ENCODE peak calls at places on chromosomes 2 and 18, in seven cellular contexts. U is naive thymus-derived CD4-positive, alpha-beta T cell; E is CD4-positive, alpha-beta memory T cell; T is IMR-90; P is CD8-positive, alpha-beta memory T cell; W is right lobe of liver; D is HCT116. L is an unnamed sample.

GRCh38 chr18:8238507-8238906 is 370.7 kb upstream of the RAB12 start:
- DNase-seq in P (no peak), T (no peak), W (no peak), U (no peak), E (no peak), D (no peak), L (no peak)

GRCh38 chr18:36532815-36533214 is 235.3 kb downstream of the FHOD3 start:
- DNase-seq in P (no peak), E (no peak), D (no peak), U (no peak), W (no peak), T (no peak), L (no peak)

GRCh38 chr2:179020156-179020750 is 29.7 kb downstream of the CCDC141 start:
- DNase-seq in E (no peak), T (no peak), D (peak; percentile 51), P (no peak), W (peak; percentile 70), U (peak; percentile 43), L (no peak)

GRCh38 chr18:25113081-25113480 is 238.9 kb downstream of the ZNF521 start:
- DNase-seq in T (no peak), W (no peak), U (no peak), E (no peak), P (no peak), D (no peak), L (no peak)

GRCh38 chr18:8841781-8842485 is 136.6 kb downstream of the MTCL1 start:
- DNase-seq in E (no peak), U (no peak), P (no peak), T (peak; percentile 65), D (no peak), W (no peak), L (no peak)

GRCh38 chr18:46958209-46958608 is 40.8 kb downstream of the KATNAL2 start:
- DNase-seq in P (no peak), U (no peak), T (no peak), D (no peak), W (no peak), E (no peak), L (no peak)

GRCh38 chr2:25328152-25329085 is 13.3 kb downstream of the DNMT3A start:
- DNase-seq in D (no peak), W (no peak), E (no peak), U (no peak), T (no peak), P (no peak), L (no peak)

GRCh38 chr18:40058811-40059570 is 1896.0 kb upstream of the PIK3C3 start:
- DNase-seq in T (no peak), U (no peak), W (no peak), D (no peak), P (no peak), E (no peak), L (no peak)

GRCh38 chr2:170716851-170717598 is 1.9 kb downstream of the SP5 start:
- DNase-seq in D (no peak), T (peak; percentile 5), U (no peak), W (no peak), E (peak; percentile 24), P (no peak), L (no peak)

GRCh38 chr2:121804340-121804739 is 48.9 kb downstream of the TSN start:
- DNase-seq in T (peak; percentile 32), E (no peak), W (no peak), D (no peak), U (no peak), P (no peak), L (no peak)

GRCh38 chr2:203446071-203446481 is 89.0 kb downstream of the RAPH1 start:
- DNase-seq in U (no peak), D (no peak), P (no peak), E (no peak), W (no peak), T (peak; percentile 85), L (no peak)

GRCh38 chr2:105464325-105464724 is 65.5 kb upstream of the FHL2 start:
- DNase-seq in D (no peak), U (no peak), P (no peak), T (no peak), W (no peak), E (no peak), L (no peak)

GRCh38 chr18:56726906-56727305 is 75.7 kb downstream of the WDR7 start:
- DNase-seq in P (no peak), T (no peak), D (no peak), E (no peak), U (no peak), W (no peak), L (no peak)

GRCh38 chr2:228655341-228655740 is 473.9 kb upstream of the SPHKAP start:
- DNase-seq in P (no peak), D (no peak), W (no peak), T (peak; percentile 10), U (no peak), E (no peak), L (no peak)

GRCh38 chr2:128776461-128776971 is 457.8 kb upstream of the HS6ST1 start:
- DNase-seq in D (no peak), P (no peak), T (no peak), W (peak; percentile 30), E (no peak), U (no peak), L (no peak)

DNA sequence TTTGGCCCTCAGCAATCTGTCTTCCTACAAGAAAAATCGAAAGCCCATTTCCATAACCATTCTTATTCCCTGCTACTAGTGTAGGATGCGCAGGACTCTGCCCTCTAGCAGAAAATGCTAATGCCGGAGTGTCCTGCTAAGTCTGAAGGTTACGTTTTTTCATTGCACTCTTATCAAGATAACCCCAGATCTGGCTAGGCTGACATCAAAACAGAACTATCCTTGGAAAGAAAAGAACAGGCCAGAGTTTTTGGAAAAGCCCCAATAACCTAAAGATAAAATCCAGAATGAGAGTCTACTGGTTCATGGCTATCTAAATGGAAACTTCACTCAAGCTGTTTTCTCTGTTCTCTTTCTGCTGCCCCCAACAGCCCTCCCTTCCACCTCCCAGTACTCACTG is 933 bp downstream of the RNF152 start:
- DNase-seq in U (no peak), W (no peak), E (no peak), T (no peak), D (no peak), P (no peak), L (no peak)
- H3K27ac ChIP-seq in U (no peak overlapping the region), W (no peak overlapping the region), E (no peak overlapping the region), T (no peak overlapping the region), D (no peak overlapping the region), P (no peak overlapping the region), L (peak overlapping the region; percentile 57)

GRCh38 chr2:197182668-197183067 is 127.9 kb downstream of the ANKRD44 start:
- DNase-seq in D (no peak), T (no peak), U (no peak), W (no peak), P (no peak), E (no peak), L (no peak)

GRCh38 chr2:197181491-197181890 is 129.1 kb downstream of the ANKRD44 start:
- DNase-seq in U (no peak), P (no peak), W (no peak), E (no peak), D (no peak), T (peak; percentile 80), L (no peak)

GRCh38 chr2:197183355-197183754 is 127.2 kb downstream of the ANKRD44 start:
- DNase-seq in W (no peak), T (peak; percentile 49), D (no peak), P (no peak), U (no peak), E (no peak), L (no peak)

GRCh38 chr2:197176457-197176964 is 134.1 kb downstream of the ANKRD44 start:
- DNase-seq in U (no peak), D (no peak), E (no peak), P (no peak), W (no peak), T (no peak), L (no peak)

GRCh38 chr2:197179744-197180498 is 130.7 kb downstream of the ANKRD44 start:
- DNase-seq in P (no peak), D (no peak), T (peak; percentile 92), E (no peak), U (no peak), W (peak; percentile 91), L (no peak)
- H3K27ac ChIP-seq in P (no peak overlapping the region), D (no peak overlapping the region), T (peak overlapping the region; percentile 24), E (no peak overlapping the region), U (no peak overlapping the region), W (peak overlapping the region; percentile 59), L (no peak overlapping the region)

DNA sequence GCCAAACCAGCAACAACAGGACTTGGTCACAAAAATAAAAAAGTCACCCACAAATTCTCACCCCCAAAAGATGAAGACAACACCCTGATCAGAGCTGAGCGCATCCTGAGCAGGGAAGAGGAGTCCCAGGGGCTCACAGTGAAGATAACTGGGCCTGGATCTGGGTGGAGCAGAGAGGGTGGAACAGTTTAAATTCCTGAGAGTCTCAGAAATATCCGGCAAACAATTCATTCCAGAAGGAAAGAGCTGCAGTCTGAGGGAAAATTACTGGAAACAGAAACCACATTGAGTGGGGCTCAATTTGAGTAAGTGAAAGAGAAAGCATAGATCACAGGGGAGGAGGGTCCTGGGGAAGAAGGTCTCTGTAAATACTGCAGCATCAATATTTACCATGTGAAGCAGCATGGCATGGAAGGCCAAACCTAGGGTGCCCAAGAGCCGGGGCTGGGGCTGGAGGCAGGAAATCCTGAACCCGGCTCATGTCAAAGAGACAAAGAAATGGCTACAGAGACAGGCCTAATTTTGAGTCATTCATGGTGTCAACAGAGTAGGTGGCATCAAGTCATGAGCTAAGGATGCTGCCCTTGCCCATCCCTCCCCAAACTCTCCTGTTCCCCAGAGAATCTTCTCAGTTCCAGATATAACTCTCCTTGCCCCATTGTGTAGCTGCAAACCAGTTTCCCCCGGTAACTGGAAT is 61.4 kb upstream of the ZBTB7C start:
- DNase-seq in W (no peak), U (no peak), T (no peak), D (no peak), P (no peak), E (no peak), L (no peak)
- H3K27ac ChIP-seq in W (no peak overlapping the region), U (no peak overlapping the region), T (no peak overlapping the region), D (no peak overlapping the region), P (no peak overlapping the region), E (no peak overlapping the region), L (no peak overlapping the region)

GRCh38 chr2:46644690-46645385 is 165.5 kb downstream of the TMEM247 start:
- DNase-seq in W (no peak), P (no peak), U (no peak), D (no peak), E (no peak), T (peak; percentile 79), L (peak; percentile 49)

GRCh38 chr2:46643493-46643892 is 164.1 kb downstream of the TMEM247 start:
- DNase-seq in U (no peak), D (no peak), T (no peak), E (no peak), W (no peak), P (no peak), L (no peak)

GRCh38 chr2:46647041-46647440 is 167.7 kb downstream of the TMEM247 start:
- DNase-seq in P (no peak), D (no peak), E (no peak), T (no peak), U (no peak), W (no peak), L (no peak)

GRCh38 chr2:46643951-46644350 is 164.6 kb downstream of the TMEM247 start:
- DNase-seq in U (no peak), D (no peak), T (peak; percentile 64), W (no peak), P (no peak), E (no peak), L (peak; percentile 75)

DNA sequence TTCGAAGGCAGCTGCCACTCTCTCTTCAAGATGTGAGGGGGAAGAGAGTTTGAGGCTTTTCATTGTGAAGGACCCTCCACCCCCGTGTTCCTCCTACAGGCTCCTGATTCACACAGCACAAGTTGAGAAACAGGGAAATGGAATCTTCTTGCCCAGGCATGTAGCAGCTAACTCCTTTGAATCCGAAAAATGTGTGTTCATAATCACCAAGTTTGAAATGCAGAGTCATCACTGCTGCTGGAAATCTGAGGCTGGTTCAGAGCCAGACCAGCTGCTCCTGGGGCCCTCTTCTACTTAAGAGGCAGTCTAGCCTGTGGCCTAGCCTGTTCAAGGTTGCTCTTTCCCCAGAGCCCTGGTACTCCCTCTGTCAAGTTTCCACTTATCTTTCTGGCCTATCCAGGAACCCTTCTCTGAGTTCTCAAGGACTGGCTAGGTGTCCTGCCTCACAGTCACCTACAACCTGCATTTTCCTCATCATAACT is 166.4 kb downstream of the TMEM247 start:
- DNase-seq in U (no peak), T (peak; percentile 93), P (no peak), W (no peak), D (no peak), E (no peak), L (peak; percentile 86)
- H3K27ac ChIP-seq in U (no peak overlapping the region), T (peak overlapping the region; percentile 97), P (no peak overlapping the region), W (no peak overlapping the region), D (no peak overlapping the region), E (no peak overlapping the region), L (peak overlapping the region; percentile 90)

L was measured in epithelial cell of prostate.